ENCODE peak calls at places on chromosome 14, in six cellular contexts. S, A, F, H, E and V are unnamed samples.

GRCh38 chr14:90062852-90063539 is 1.2 kb downstream of the KCNK13 start:
- DNase-seq in E (no peak), S (no peak), F (no peak), A (no peak), H (no peak), V (no peak)

GRCh38 chr14:99752486-99753121 is 40.6 kb upstream of the EML1 start:
- DNase-seq in F (no peak), H (no peak), A (peak; percentile 54), E (no peak), S (peak; percentile 76), V (peak; percentile 84)

GRCh38 chr14:101076451-101077220 is 173.1 kb upstream of the RTL1 start:
- DNase-seq in S (no peak), A (no peak), E (no peak), H (no peak), F (no peak), V (no peak)

GRCh38 chr14:83120187-83120586 is 1586.5 kb upstream of the SEL1L start:
- DNase-seq in H (no peak), A (no peak), S (peak; percentile 34), F (no peak), E (no peak), V (no peak)

GRCh38 chr14:65103150-65103760 is 938 bp upstream of the MAX start:
- DNase-seq in A (peak; percentile 29), S (peak; percentile 27), F (no peak), H (no peak), E (no peak), V (peak; percentile 25)

GRCh38 chr14:27608377-27608776 is 1010.5 kb upstream of the NOVA1 start:
- DNase-seq in F (no peak), A (no peak), S (no peak), E (no peak), H (no peak), V (no peak)

GRCh38 chr14:79037114-79037513 is 866.9 kb downstream of the NRXN3 start:
- DNase-seq in A (no peak), S (no peak), F (no peak), E (no peak), H (no peak), V (no peak)

GRCh38 chr14:102779574-102780315 is 2.5 kb downstream of the TRAF3 start:
- DNase-seq in A (peak; percentile 36), S (peak; percentile 33), H (no peak), E (no peak), F (no peak), V (peak; percentile 44)

GRCh38 chr14:58992935-58993334 is 195.5 kb upstream of the DAAM1 start:
- DNase-seq in A (no peak), E (no peak), H (no peak), S (no peak), F (no peak), V (no peak)

GRCh38 chr14:95157987-95158712 is 821 bp upstream of the DICER1 start:
- DNase-seq in E (peak; percentile 53), H (no peak), S (no peak), A (no peak), F (no peak), V (no peak)

GRCh38 chr14:95498622-95499353 is 17.7 kb downstream of the SYNE3 start:
- DNase-seq in A (no peak), H (no peak), F (no peak), E (no peak), S (peak; percentile 48), V (no peak)

GRCh38 chr14:100898465-100898864 is 5.1 kb downstream of the RTL1 start:
- DNase-seq in H (no peak), E (peak; percentile 14), A (no peak), F (no peak), S (no peak), V (no peak)

GRCh38 chr14:36503771-36504741 is 16.0 kb downstream of the NKX2-1 start:
- DNase-seq in A (no peak), H (no peak), S (no peak), F (no peak), E (peak; percentile 51), V (no peak)

GRCh38 chr14:100303179-100303578 is 3.1 kb downstream of the SLC25A29 start:
- DNase-seq in H (no peak), A (peak; percentile 30), S (no peak), E (no peak), F (no peak), V (peak; percentile 38)

GRCh38 chr14:99259327-99259726 is 12.7 kb downstream of the BCL11B start:
- DNase-seq in A (no peak), E (no peak), S (no peak), H (no peak), F (no peak), V (no peak)

GRCh38 chr14:68451676-68452387 is 341.0 kb downstream of the ZFP36L1 start:
- DNase-seq in A (peak; percentile 40), F (no peak), E (no peak), H (no peak), S (no peak), V (no peak)
- H4K91ac ChIP-seq in A (no peak overlapping the region), F (no peak overlapping the region), E (no peak overlapping the region), H (no peak overlapping the region), S (no peak overlapping the region), V (no peak overlapping the region)

GRCh38 chr14:77707724-77708408 is at the start of the genes ALKBH1 and SLIRP:
- DNase-seq in E (peak; percentile 77), A (peak; percentile 95), S (peak; percentile 72), H (peak; percentile 36), F (peak; percentile 79), V (peak; percentile 90)
- H4K91ac ChIP-seq in E (no peak within 1 kb of the TSS), A (peak within 1 kb of the TSS; percentile 31), S (peak within 1 kb of the TSS; percentile 59), H (no peak within 1 kb of the TSS), F (no peak within 1 kb of the TSS), V (peak within 1 kb of the TSS; percentile 78)

DNA sequence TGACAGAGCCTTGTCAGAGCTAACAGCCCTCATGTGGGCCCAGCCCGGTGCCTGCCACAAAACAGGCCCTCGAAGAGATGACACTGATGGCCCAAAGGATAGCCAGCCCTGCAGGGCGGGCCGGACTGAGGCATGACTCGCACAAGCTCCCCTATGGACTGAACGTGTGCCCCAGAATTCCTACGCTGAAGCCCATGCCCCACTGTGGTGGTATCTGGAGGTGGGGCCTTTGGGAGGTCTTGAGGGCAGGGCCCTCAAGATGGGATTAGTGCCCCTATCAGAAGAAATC is 38.6 kb downstream of the CHGA start:
- DNase-seq in A (no peak), S (no peak), F (no peak), E (no peak), H (no peak), V (no peak)
- H4K91ac ChIP-seq in A (no peak overlapping the region), S (no peak overlapping the region), F (no peak overlapping the region), E (no peak overlapping the region), H (no peak overlapping the region), V (no peak overlapping the region)

DNA sequence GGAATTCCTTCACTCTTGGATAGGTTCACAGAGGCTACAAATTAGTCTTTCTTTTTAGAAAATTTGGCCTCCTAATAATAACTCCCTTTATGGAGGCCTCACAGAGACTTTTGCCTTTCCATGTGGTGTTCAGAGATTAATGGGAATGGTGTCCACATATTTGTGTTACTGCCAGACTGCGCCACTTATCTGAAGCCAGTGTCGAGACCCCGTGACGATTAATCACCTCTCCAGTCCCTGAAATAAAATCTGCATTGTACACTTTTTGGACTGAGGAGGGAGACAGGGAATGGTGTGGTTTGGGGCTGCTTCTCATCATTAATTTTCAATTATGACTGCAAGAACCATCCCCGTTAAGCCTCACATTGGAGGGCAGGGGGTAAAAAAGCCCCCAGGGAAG is 980.6 kb downstream of the FLRT2 start:
- DNase-seq in E (no peak), A (no peak), S (peak; percentile 3), F (no peak), H (no peak), V (peak; percentile 17)
- H4K91ac ChIP-seq in E (no peak overlapping the region), A (no peak overlapping the region), S (no peak overlapping the region), F (no peak overlapping the region), H (no peak overlapping the region), V (no peak overlapping the region)

GRCh38 chr14:94112513-94113060 is 2.1 kb downstream of the IFI27 start:
- DNase-seq in S (no peak), E (peak; percentile 8), A (no peak), H (no peak), F (no peak), V (no peak)
- H4K91ac ChIP-seq in S (no peak overlapping the region), E (no peak overlapping the region), A (no peak overlapping the region), H (no peak overlapping the region), F (no peak overlapping the region), V (no peak overlapping the region)

GRCh38 chr14:106808907-106809306 is 1282.5 kb downstream of the TMEM121 start:
- DNase-seq in E (no peak), H (no peak), S (no peak), A (no peak), F (no peak), V (no peak)
- H4K91ac ChIP-seq in E (no peak overlapping the region), H (no peak overlapping the region), S (no peak overlapping the region), A (no peak overlapping the region), F (no peak overlapping the region), V (no peak overlapping the region)